ENCODE peak calls at places on chromosomes 1 and 21, in seven cellular contexts. One of them, this sample, is unnamed.

GRCh38 chr21:45109831-45110492 is 35.6 kb downstream of the ADARB1 start:
- DNase-seq in GM10248: peak; percentile 82
- DNase-seq in activated CD8-positive, alpha-beta T cell treated with anti-CD3 and anti-CD28 coated beads for 36 hours: peak; percentile 81
- DNase-seq in mesothelial cell of epicardium: no peak
- DNase-seq in tibial nerve: no peak
- DNase-seq in fibroblast of lung: peak; percentile 29
- DNase-seq in cardiac muscle cell: peak; percentile 45
- DNase-seq in this sample: no peak

GRCh38 chr1:205777994-205778393 is 2.7 kb upstream of the RAB29 start:
- DNase-seq in activated CD8-positive, alpha-beta T cell treated with anti-CD3 and anti-CD28 coated beads for 36 hours: no peak
- DNase-seq in GM10248: no peak
- DNase-seq in mesothelial cell of epicardium: no peak
- DNase-seq in cardiac muscle cell: no peak
- DNase-seq in fibroblast of lung: no peak
- DNase-seq in tibial nerve: no peak
- DNase-seq in this sample: no peak

GRCh38 chr1:61497013-61497412 is 227.9 kb downstream of the TM2D1 start:
- DNase-seq in fibroblast of lung: no peak
- DNase-seq in GM10248: no peak
- DNase-seq in mesothelial cell of epicardium: no peak
- DNase-seq in tibial nerve: no peak
- DNase-seq in cardiac muscle cell: no peak
- DNase-seq in activated CD8-positive, alpha-beta T cell treated with anti-CD3 and anti-CD28 coated beads for 36 hours: no peak
- DNase-seq in this sample: no peak

GRCh38 chr1:24022611-24023359 is 42.7 kb upstream of the SRSF10 start:
- DNase-seq in activated CD8-positive, alpha-beta T cell treated with anti-CD3 and anti-CD28 coated beads for 36 hours: no peak
- DNase-seq in cardiac muscle cell: no peak
- DNase-seq in tibial nerve: no peak
- DNase-seq in GM10248: no peak
- DNase-seq in mesothelial cell of epicardium: no peak
- DNase-seq in fibroblast of lung: peak; percentile 96
- DNase-seq in this sample: no peak

GRCh38 chr21:14545906-14546480 is at the start of gene SAMSN1:
- DNase-seq in tibial nerve: no peak
- DNase-seq in GM10248: peak; percentile 45
- DNase-seq in fibroblast of lung: no peak
- DNase-seq in activated CD8-positive, alpha-beta T cell treated with anti-CD3 and anti-CD28 coated beads for 36 hours: peak; percentile 86
- DNase-seq in cardiac muscle cell: no peak
- DNase-seq in mesothelial cell of epicardium: no peak
- DNase-seq in this sample: no peak

GRCh38 chr21:31988492-31989285 is 115.9 kb downstream of the HUNK start:
- DNase-seq in fibroblast of lung: no peak
- DNase-seq in activated CD8-positive, alpha-beta T cell treated with anti-CD3 and anti-CD28 coated beads for 36 hours: no peak
- DNase-seq in GM10248: no peak
- DNase-seq in mesothelial cell of epicardium: no peak
- DNase-seq in cardiac muscle cell: no peak
- DNase-seq in tibial nerve: no peak
- DNase-seq in this sample: no peak

GRCh38 chr1:6418668-6419396 is 887 bp downstream of the HES2 start:
- DNase-seq in mesothelial cell of epicardium: no peak
- DNase-seq in cardiac muscle cell: no peak
- DNase-seq in activated CD8-positive, alpha-beta T cell treated with anti-CD3 and anti-CD28 coated beads for 36 hours: no peak
- DNase-seq in tibial nerve: no peak
- DNase-seq in GM10248: no peak
- DNase-seq in fibroblast of lung: no peak
- DNase-seq in this sample: no peak

GRCh38 chr1:206635983-206636354 is 633 bp downstream of the DYRK3 start:
- DNase-seq in activated CD8-positive, alpha-beta T cell treated with anti-CD3 and anti-CD28 coated beads for 36 hours: peak; percentile 32
- DNase-seq in GM10248: no peak
- DNase-seq in cardiac muscle cell: no peak
- DNase-seq in fibroblast of lung: no peak
- DNase-seq in tibial nerve: no peak
- DNase-seq in mesothelial cell of epicardium: no peak
- DNase-seq in this sample: peak; percentile 15

GRCh38 chr21:33266784-33267135 is 593 bp downstream of the IL10RB start:
- DNase-seq in GM10248: peak; percentile 52
- DNase-seq in fibroblast of lung: no peak
- DNase-seq in mesothelial cell of epicardium: no peak
- DNase-seq in activated CD8-positive, alpha-beta T cell treated with anti-CD3 and anti-CD28 coated beads for 36 hours: peak; percentile 61
- DNase-seq in tibial nerve: no peak
- DNase-seq in cardiac muscle cell: no peak
- DNase-seq in this sample: no peak

GRCh38 chr1:2203671-2204383 is 9.3 kb upstream of the FAAP20 start:
- DNase-seq in cardiac muscle cell: no peak
- DNase-seq in mesothelial cell of epicardium: no peak
- DNase-seq in GM10248: no peak
- DNase-seq in fibroblast of lung: no peak
- DNase-seq in tibial nerve: no peak
- DNase-seq in activated CD8-positive, alpha-beta T cell treated with anti-CD3 and anti-CD28 coated beads for 36 hours: no peak
- DNase-seq in this sample: no peak

GRCh38 chr1:153565529-153566374 is at the start of gene S100A2:
- DNase-seq in GM10248: peak; percentile 75
- DNase-seq in fibroblast of lung: peak; percentile 96
- DNase-seq in tibial nerve: no peak
- DNase-seq in mesothelial cell of epicardium: no peak
- DNase-seq in activated CD8-positive, alpha-beta T cell treated with anti-CD3 and anti-CD28 coated beads for 36 hours: peak; percentile 71
- DNase-seq in cardiac muscle cell: no peak
- DNase-seq in this sample: no peak

GRCh38 chr1:175080030-175080429 is 12.4 kb downstream of the TNN start:
- DNase-seq in mesothelial cell of epicardium: no peak
- DNase-seq in fibroblast of lung: no peak
- DNase-seq in GM10248: no peak
- DNase-seq in tibial nerve: no peak
- DNase-seq in activated CD8-positive, alpha-beta T cell treated with anti-CD3 and anti-CD28 coated beads for 36 hours: no peak
- DNase-seq in cardiac muscle cell: no peak
- DNase-seq in this sample: no peak

GRCh38 chr1:20724364-20725188 is 6.8 kb upstream of the KIF17 start:
- DNase-seq in fibroblast of lung: no peak
- DNase-seq in cardiac muscle cell: no peak
- DNase-seq in activated CD8-positive, alpha-beta T cell treated with anti-CD3 and anti-CD28 coated beads for 36 hours: no peak
- DNase-seq in GM10248: no peak
- DNase-seq in tibial nerve: peak; percentile 7
- DNase-seq in mesothelial cell of epicardium: no peak
- DNase-seq in this sample: no peak

GRCh38 chr1:97340951-97341350 is 579.9 kb downstream of the DPYD start:
- DNase-seq in activated CD8-positive, alpha-beta T cell treated with anti-CD3 and anti-CD28 coated beads for 36 hours: no peak
- DNase-seq in tibial nerve: no peak
- DNase-seq in GM10248: no peak
- DNase-seq in fibroblast of lung: peak; percentile 92
- DNase-seq in cardiac muscle cell: no peak
- DNase-seq in mesothelial cell of epicardium: no peak
- DNase-seq in this sample: no peak

GRCh38 chr1:109619655-109620395 is at the start of gene AMPD2:
- DNase-seq in tibial nerve: peak; percentile 63
- DNase-seq in cardiac muscle cell: peak; percentile 78
- DNase-seq in activated CD8-positive, alpha-beta T cell treated with anti-CD3 and anti-CD28 coated beads for 36 hours: peak; percentile 85
- DNase-seq in GM10248: peak; percentile 91
- DNase-seq in fibroblast of lung: peak; percentile 86
- DNase-seq in mesothelial cell of epicardium: no peak
- DNase-seq in this sample: peak; percentile 77

GRCh38 chr1:6414443-6414844 is 5.3 kb downstream of the HES2 start:
- DNase-seq in mesothelial cell of epicardium: no peak
- DNase-seq in tibial nerve: no peak
- DNase-seq in fibroblast of lung: peak; percentile 58
- DNase-seq in activated CD8-positive, alpha-beta T cell treated with anti-CD3 and anti-CD28 coated beads for 36 hours: peak; percentile 79
- DNase-seq in GM10248: peak; percentile 76
- DNase-seq in cardiac muscle cell: peak; percentile 54
- DNase-seq in this sample: no peak

GRCh38 chr1:64948905-64949833 is 17.2 kb downstream of the JAK1 start:
- DNase-seq in cardiac muscle cell: no peak
- DNase-seq in GM10248: no peak
- DNase-seq in tibial nerve: no peak
- DNase-seq in activated CD8-positive, alpha-beta T cell treated with anti-CD3 and anti-CD28 coated beads for 36 hours: peak; percentile 81
- DNase-seq in fibroblast of lung: no peak
- DNase-seq in mesothelial cell of epicardium: no peak
- DNase-seq in this sample: no peak

GRCh38 chr21:13937236-13937635 is 273.5 kb downstream of the LIPI start:
- DNase-seq in GM10248: peak; percentile 1
- DNase-seq in tibial nerve: no peak
- DNase-seq in fibroblast of lung: no peak
- DNase-seq in mesothelial cell of epicardium: no peak
- DNase-seq in activated CD8-positive, alpha-beta T cell treated with anti-CD3 and anti-CD28 coated beads for 36 hours: no peak
- DNase-seq in cardiac muscle cell: no peak
- DNase-seq in this sample: no peak

GRCh38 chr1:15427280-15427666 is 11.0 kb upstream of the CTRC start:
- DNase-seq in tibial nerve: no peak
- DNase-seq in fibroblast of lung: no peak
- DNase-seq in GM10248: no peak
- DNase-seq in mesothelial cell of epicardium: no peak
- DNase-seq in cardiac muscle cell: no peak
- DNase-seq in activated CD8-positive, alpha-beta T cell treated with anti-CD3 and anti-CD28 coated beads for 36 hours: no peak
- DNase-seq in this sample: no peak

GRCh38 chr1:185463433-185463832 is 146.4 kb upstream of the IVNS1ABP start:
- DNase-seq in GM10248: no peak
- DNase-seq in fibroblast of lung: no peak
- DNase-seq in activated CD8-positive, alpha-beta T cell treated with anti-CD3 and anti-CD28 coated beads for 36 hours: no peak
- DNase-seq in cardiac muscle cell: no peak
- DNase-seq in mesothelial cell of epicardium: no peak
- DNase-seq in tibial nerve: no peak
- DNase-seq in this sample: no peak

GRCh38 chr21:46210378-46211136 is 18.0 kb downstream of the LSS start:
- DNase-seq in mesothelial cell of epicardium: no peak
- DNase-seq in GM10248: no peak
- DNase-seq in tibial nerve: no peak
- DNase-seq in fibroblast of lung: no peak
- DNase-seq in activated CD8-positive, alpha-beta T cell treated with anti-CD3 and anti-CD28 coated beads for 36 hours: no peak
- DNase-seq in cardiac muscle cell: no peak
- DNase-seq in this sample: no peak
- TF ChIP-seq CTCF in mesothelial cell of epicardium: no peak
- TF ChIP-seq CTCF in GM10248: no peak
- TF ChIP-seq CTCF in tibial nerve: no peak
- TF ChIP-seq CTCF in fibroblast of lung: no peak
- TF ChIP-seq CTCF in activated CD8-positive, alpha-beta T cell treated with anti-CD3 and anti-CD28 coated beads for 36 hours: no peak
- TF ChIP-seq CTCF in cardiac muscle cell: no peak
- TF ChIP-seq CTCF in this sample: no peak

GRCh38 chr1:235946570-235946981 is 79.9 kb upstream of the LYST start:
- DNase-seq in GM10248: peak; percentile 49
- DNase-seq in activated CD8-positive, alpha-beta T cell treated with anti-CD3 and anti-CD28 coated beads for 36 hours: peak; percentile 20
- DNase-seq in mesothelial cell of epicardium: no peak
- DNase-seq in fibroblast of lung: peak; percentile 73
- DNase-seq in cardiac muscle cell: no peak
- DNase-seq in tibial nerve: no peak
- DNase-seq in this sample: no peak
- TF ChIP-seq CTCF in GM10248: peak; percentile 62
- TF ChIP-seq CTCF in activated CD8-positive, alpha-beta T cell treated with anti-CD3 and anti-CD28 coated beads for 36 hours: no peak
- TF ChIP-seq CTCF in mesothelial cell of epicardium: no peak
- TF ChIP-seq CTCF in fibroblast of lung: peak; percentile 33
- TF ChIP-seq CTCF in cardiac muscle cell: peak; percentile 32
- TF ChIP-seq CTCF in tibial nerve: peak; percentile 8
- TF ChIP-seq CTCF in this sample: no peak

GRCh38 chr1:111332190-111332589 is 41.5 kb downstream of the CHIA start:
- DNase-seq in cardiac muscle cell: no peak
- DNase-seq in activated CD8-positive, alpha-beta T cell treated with anti-CD3 and anti-CD28 coated beads for 36 hours: no peak
- DNase-seq in mesothelial cell of epicardium: no peak
- DNase-seq in GM10248: peak; percentile 15
- DNase-seq in tibial nerve: no peak
- DNase-seq in fibroblast of lung: no peak
- DNase-seq in this sample: no peak

GRCh38 chr1:111334169-111334568 is 43.5 kb downstream of the CHIA start:
- DNase-seq in cardiac muscle cell: peak; percentile 58
- DNase-seq in GM10248: peak; percentile 57
- DNase-seq in tibial nerve: no peak
- DNase-seq in fibroblast of lung: peak; percentile 36
- DNase-seq in activated CD8-positive, alpha-beta T cell treated with anti-CD3 and anti-CD28 coated beads for 36 hours: peak; percentile 64
- DNase-seq in mesothelial cell of epicardium: no peak
- DNase-seq in this sample: no peak
- TF ChIP-seq CTCF in cardiac muscle cell: peak; percentile 71
- TF ChIP-seq CTCF in GM10248: peak; percentile 58
- TF ChIP-seq CTCF in tibial nerve: peak; percentile 53
- TF ChIP-seq CTCF in fibroblast of lung: peak; percentile 60
- TF ChIP-seq CTCF in activated CD8-positive, alpha-beta T cell treated with anti-CD3 and anti-CD28 coated beads for 36 hours: peak; percentile 72
- TF ChIP-seq CTCF in mesothelial cell of epicardium: no peak
- TF ChIP-seq CTCF in this sample: peak; percentile 20

GRCh38 chr1:222794656-222795474 is 20.0 kb upstream of the DISP1 start:
- DNase-seq in mesothelial cell of epicardium: no peak
- DNase-seq in GM10248: no peak
- DNase-seq in cardiac muscle cell: no peak
- DNase-seq in activated CD8-positive, alpha-beta T cell treated with anti-CD3 and anti-CD28 coated beads for 36 hours: no peak
- DNase-seq in fibroblast of lung: no peak
- DNase-seq in tibial nerve: no peak
- DNase-seq in this sample: no peak
- TF ChIP-seq CTCF in mesothelial cell of epicardium: no peak
- TF ChIP-seq CTCF in GM10248: no peak
- TF ChIP-seq CTCF in cardiac muscle cell: no peak
- TF ChIP-seq CTCF in activated CD8-positive, alpha-beta T cell treated with anti-CD3 and anti-CD28 coated beads for 36 hours: no peak
- TF ChIP-seq CTCF in fibroblast of lung: peak; percentile 28
- TF ChIP-seq CTCF in tibial nerve: peak; percentile 18
- TF ChIP-seq CTCF in this sample: no peak

GRCh38 chr21:41931041-41931451 is 22.8 kb downstream of the C2CD2 start:
- DNase-seq in activated CD8-positive, alpha-beta T cell treated with anti-CD3 and anti-CD28 coated beads for 36 hours: no peak
- DNase-seq in tibial nerve: no peak
- DNase-seq in cardiac muscle cell: no peak
- DNase-seq in GM10248: no peak
- DNase-seq in mesothelial cell of epicardium: no peak
- DNase-seq in fibroblast of lung: peak; percentile 23
- DNase-seq in this sample: no peak

GRCh38 chr21:41929248-41929647 is 24.6 kb downstream of the C2CD2 start:
- DNase-seq in mesothelial cell of epicardium: no peak
- DNase-seq in GM10248: no peak
- DNase-seq in cardiac muscle cell: no peak
- DNase-seq in fibroblast of lung: no peak
- DNase-seq in activated CD8-positive, alpha-beta T cell treated with anti-CD3 and anti-CD28 coated beads for 36 hours: no peak
- DNase-seq in tibial nerve: no peak
- DNase-seq in this sample: no peak

GRCh38 chr21:41933259-41934079 is 20.3 kb downstream of the C2CD2 start:
- DNase-seq in fibroblast of lung: no peak
- DNase-seq in GM10248: no peak
- DNase-seq in mesothelial cell of epicardium: no peak
- DNase-seq in cardiac muscle cell: no peak
- DNase-seq in activated CD8-positive, alpha-beta T cell treated with anti-CD3 and anti-CD28 coated beads for 36 hours: no peak
- DNase-seq in tibial nerve: no peak
- DNase-seq in this sample: no peak

GRCh38 chr21:41932576-41933258 is 21.1 kb downstream of the C2CD2 start:
- DNase-seq in mesothelial cell of epicardium: no peak
- DNase-seq in fibroblast of lung: peak; percentile 90
- DNase-seq in activated CD8-positive, alpha-beta T cell treated with anti-CD3 and anti-CD28 coated beads for 36 hours: no peak
- DNase-seq in GM10248: no peak
- DNase-seq in tibial nerve: no peak
- DNase-seq in cardiac muscle cell: no peak
- DNase-seq in this sample: no peak

GRCh38 chr21:41932191-41932575 is 21.6 kb downstream of the C2CD2 start:
- DNase-seq in tibial nerve: no peak
- DNase-seq in mesothelial cell of epicardium: no peak
- DNase-seq in GM10248: no peak
- DNase-seq in cardiac muscle cell: no peak
- DNase-seq in fibroblast of lung: peak; percentile 91
- DNase-seq in activated CD8-positive, alpha-beta T cell treated with anti-CD3 and anti-CD28 coated beads for 36 hours: no peak
- DNase-seq in this sample: no peak
- TF ChIP-seq CTCF in tibial nerve: no peak
- TF ChIP-seq CTCF in mesothelial cell of epicardium: no peak
- TF ChIP-seq CTCF in GM10248: no peak
- TF ChIP-seq CTCF in cardiac muscle cell: peak; percentile 38
- TF ChIP-seq CTCF in fibroblast of lung: peak; percentile 29
- TF ChIP-seq CTCF in activated CD8-positive, alpha-beta T cell treated with anti-CD3 and anti-CD28 coated beads for 36 hours: no peak
- TF ChIP-seq CTCF in this sample: no peak

This sample was measured in nephron progenitor cell.